ENCODE peak calls at places on chromosomes 12 and 14, in six cellular contexts. S, K, Z, Y, R and M are unnamed samples.

GRCh38 chr12:1630081-1630826 is 1.2 kb downstream of the WNT5B start:
- DNase-seq in Y (peak; percentile 31), R (peak; percentile 29), Z (peak; percentile 68), K (peak; percentile 87), S (no peak), M (no peak)

GRCh38 chr12:118526255-118527095 is 150.1 kb downstream of the SUDS3 start:
- DNase-seq in Y (no peak), K (no peak), R (no peak), S (no peak), Z (no peak), M (no peak)

GRCh38 chr14:22822619-22823551 is 6.8 kb upstream of the MRPL52 start:
- DNase-seq in R (peak; percentile 91), Y (peak; percentile 91), S (peak; percentile 86), K (peak; percentile 77), Z (peak; percentile 85), M (no peak)

GRCh38 chr12:72110814-72111615 is 161.2 kb upstream of the TRHDE start:
- DNase-seq in Y (no peak), Z (no peak), S (no peak), R (no peak), K (no peak), M (no peak)

GRCh38 chr12:47458273-47458672 is 247.6 kb downstream of the RPAP3 start:
- DNase-seq in Y (no peak), Z (no peak), K (no peak), S (no peak), R (no peak), M (no peak)

GRCh38 chr12:123278150-123278627 is 6.5 kb upstream of the CDK2AP1 start:
- DNase-seq in Y (no peak), Z (no peak), K (no peak), S (no peak), R (no peak), M (no peak)

GRCh38 chr12:90067791-90068190 is 359.2 kb upstream of the ATP2B1 start:
- DNase-seq in S (no peak), K (no peak), Z (no peak), Y (no peak), R (no peak), M (no peak)

GRCh38 chr12:104355630-104356029 is 52.1 kb downstream of the EID3 start:
- DNase-seq in Z (no peak), R (no peak), Y (no peak), S (no peak), K (no peak), M (no peak)

GRCh38 chr12:128784030-128784770 is 39.6 kb downstream of the SLC15A4 start:
- DNase-seq in S (peak; percentile 27), Z (no peak), K (no peak), R (no peak), Y (peak; percentile 29), M (no peak)

DNA sequence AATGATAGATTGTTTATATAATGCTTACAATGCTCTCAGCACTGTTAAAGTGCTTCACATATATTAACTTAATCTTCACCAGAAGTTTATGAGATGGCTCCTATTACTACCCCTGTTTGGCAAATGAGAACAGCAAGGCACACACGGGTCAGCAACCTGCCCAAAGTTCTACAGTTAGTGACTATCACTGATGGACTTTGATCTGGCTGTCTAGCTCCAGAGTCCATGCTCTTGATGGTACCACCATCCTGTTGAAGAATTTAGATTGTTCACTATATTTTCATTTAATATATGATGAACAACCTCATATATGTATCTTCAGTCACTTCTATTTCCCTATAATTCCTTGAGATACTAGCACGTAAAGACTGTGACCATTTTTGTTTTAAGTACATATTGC is 10.6 kb downstream of the GLIPR1 start:
- DNase-seq in R (no peak), Y (no peak), K (no peak), S (no peak), Z (no peak), M (no peak)
- H3K9me3 ChIP-seq in R (no peaks in the 10 kb centered on the region), Y (no peaks in the 10 kb centered on the region), K (no peaks in the 10 kb centered on the region), S (no peaks in the 10 kb centered on the region), Z (no peaks in the 10 kb centered on the region), M (no peaks in the 10 kb centered on the region)

GRCh38 chr14:20262642-20263128 is 23.6 kb downstream of the OR11H4 start:
- DNase-seq in Y (no peak), Z (no peak), R (peak; percentile 33), S (peak; percentile 46), K (no peak), M (no peak)
- H3K27ac ChIP-seq in Y (no peak overlapping the region), Z (no peak overlapping the region), R (no peak overlapping the region), S (no peak overlapping the region), K (no peak overlapping the region), M (no peak overlapping the region)

DNA sequence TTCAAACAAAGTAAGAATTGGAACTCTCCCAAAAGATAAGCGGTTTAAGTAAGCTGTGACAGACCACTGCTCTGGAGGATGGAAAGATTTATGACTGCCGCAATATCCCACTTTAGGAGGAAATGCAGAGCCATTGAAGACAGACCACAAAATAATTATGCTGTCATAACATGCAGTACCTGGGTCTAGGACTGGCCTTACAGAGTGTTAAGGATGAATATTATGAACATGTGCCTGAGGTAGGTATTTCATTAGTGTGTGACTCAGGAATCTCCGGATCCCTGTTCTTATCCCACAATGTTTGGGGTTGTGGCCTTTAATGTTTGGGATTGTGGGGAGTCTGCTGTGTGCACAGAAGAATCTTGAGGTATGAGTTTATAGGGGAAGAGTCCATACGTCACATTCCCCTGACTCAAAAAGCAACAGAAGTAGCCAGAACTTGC is 114.9 kb downstream of the SAMD4A start:
- DNase-seq in K (no peak), S (peak; percentile 93), R (no peak), Z (no peak), Y (no peak), M (no peak)
- H3K4me1 ChIP-seq in K (no peaks in the 10 kb centered on the region), S (peaks cover 40% of the 10 kb centered on the region), R (peaks cover 43% of the 10 kb centered on the region), Z (peaks cover 44% of the 10 kb centered on the region), Y (peaks cover 13% of the 10 kb centered on the region), M (peaks cover 52% of the 10 kb centered on the region)

GRCh38 chr12:101209319-101210302 is at the start of gene SLC5A8:
- DNase-seq in Y (no peak), R (no peak), K (peak; percentile 41), Z (no peak), S (no peak), M (no peak)

GRCh38 chr12:101200145-101200544 is 9.9 kb downstream of the SLC5A8 start:
- DNase-seq in R (no peak), S (no peak), Y (no peak), K (no peak), Z (no peak), M (no peak)

GRCh38 chr12:101200824-101201223 is 9.2 kb downstream of the SLC5A8 start:
- DNase-seq in Z (no peak), Y (no peak), S (no peak), R (no peak), K (no peak), M (no peak)

GRCh38 chr12:101207086-101207780 is 2.8 kb downstream of the SLC5A8 start:
- DNase-seq in Z (no peak), R (no peak), K (no peak), S (no peak), Y (no peak), M (no peak)

DNA sequence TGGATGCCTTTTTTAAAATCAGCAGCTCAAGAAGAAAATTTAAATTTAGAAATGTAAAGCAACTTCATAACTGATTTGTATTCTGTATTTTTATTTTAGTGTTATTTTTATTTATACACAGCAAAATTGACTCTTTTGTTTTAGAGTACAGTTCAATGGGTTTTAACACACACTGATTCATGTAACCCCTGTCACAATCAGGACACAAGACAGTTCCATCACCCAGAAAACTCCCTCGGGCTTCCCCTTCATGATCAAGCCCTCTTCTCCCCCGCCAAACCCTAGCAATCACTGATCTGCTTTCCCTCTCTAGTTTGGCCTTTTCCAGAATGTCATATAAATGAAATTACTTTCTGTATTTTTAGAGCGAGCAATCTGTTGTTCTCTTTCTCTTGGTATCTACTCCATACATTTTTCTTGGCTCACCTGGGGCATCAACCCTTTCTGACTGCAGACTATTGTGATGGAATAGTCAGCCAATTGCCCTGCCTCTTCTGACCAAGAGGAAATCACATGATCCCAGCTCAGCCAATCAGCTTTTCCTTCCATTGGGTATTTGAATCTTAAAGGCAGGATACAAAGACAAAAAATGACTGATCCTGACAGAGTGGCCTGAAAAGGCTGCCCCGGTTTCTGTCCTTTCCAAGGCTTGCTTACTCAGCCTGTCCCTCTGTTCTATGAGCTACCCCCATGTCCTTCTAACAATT is 5.3 kb downstream of the SLC5A8 start:
- DNase-seq in Z (no peak), R (no peak), S (no peak), Y (no peak), K (no peak), M (no peak)
- H3K9me3 ChIP-seq in Z (no peaks in the 10 kb centered on the region), R (no peaks in the 10 kb centered on the region), S (no peaks in the 10 kb centered on the region), Y (no peaks in the 10 kb centered on the region), K (no peaks in the 10 kb centered on the region), M (no peaks in the 10 kb centered on the region)

DNA sequence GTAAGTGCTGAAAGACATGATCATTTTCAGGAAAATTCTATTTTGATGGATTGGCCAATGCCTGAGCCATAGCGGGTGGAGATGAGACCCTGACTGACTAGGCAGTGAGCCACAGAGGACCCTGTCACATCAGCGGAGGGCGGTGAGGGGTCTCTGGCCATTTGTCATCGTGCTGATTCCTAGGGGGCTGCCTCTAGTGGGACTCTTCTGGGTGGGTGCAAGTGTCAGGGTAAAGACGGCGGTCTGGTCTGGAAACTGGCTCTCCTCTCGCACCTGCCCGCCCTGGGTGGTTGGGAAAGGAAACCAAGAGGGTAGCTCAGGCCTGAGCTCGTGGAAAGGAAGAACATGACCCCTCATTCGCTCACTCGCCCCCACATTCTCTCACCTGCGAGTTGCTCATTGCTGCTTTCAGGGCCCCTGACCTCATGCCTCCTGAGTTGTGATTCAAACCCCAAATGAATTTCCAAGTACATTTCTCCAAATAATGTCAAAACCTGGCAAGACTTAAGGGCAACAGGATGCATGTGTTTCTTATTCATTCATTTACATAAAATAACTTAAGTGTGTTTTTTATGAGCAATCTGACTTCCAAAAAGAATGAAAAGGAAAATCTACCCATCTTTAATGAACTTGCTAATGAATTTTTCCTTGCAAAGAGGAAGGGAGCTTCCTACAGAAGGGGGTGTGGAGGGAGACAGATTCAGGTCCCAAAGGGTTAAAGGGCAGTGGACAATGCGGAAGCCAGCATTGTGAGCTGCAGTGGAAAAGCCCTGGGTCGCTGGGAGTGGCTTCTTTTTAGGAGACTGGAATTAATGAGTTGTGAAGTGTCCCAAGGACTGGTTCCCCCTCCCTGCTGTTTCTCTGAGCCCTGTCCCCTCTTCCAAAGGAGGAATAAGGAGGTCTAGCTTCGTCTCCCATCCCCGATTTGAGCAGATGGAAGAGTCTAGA is 12.8 kb downstream of the MEG3 start:
- DNase-seq in Y (no peak), Z (no peak), K (peak; percentile 2), R (peak; percentile 18), S (peak; percentile 52), M (no peak)
- H3K27ac ChIP-seq in Y (peak overlapping the region; percentile 21), Z (no peak overlapping the region), K (no peak overlapping the region), R (no peak overlapping the region), S (no peak overlapping the region), M (no peak overlapping the region)

DNA sequence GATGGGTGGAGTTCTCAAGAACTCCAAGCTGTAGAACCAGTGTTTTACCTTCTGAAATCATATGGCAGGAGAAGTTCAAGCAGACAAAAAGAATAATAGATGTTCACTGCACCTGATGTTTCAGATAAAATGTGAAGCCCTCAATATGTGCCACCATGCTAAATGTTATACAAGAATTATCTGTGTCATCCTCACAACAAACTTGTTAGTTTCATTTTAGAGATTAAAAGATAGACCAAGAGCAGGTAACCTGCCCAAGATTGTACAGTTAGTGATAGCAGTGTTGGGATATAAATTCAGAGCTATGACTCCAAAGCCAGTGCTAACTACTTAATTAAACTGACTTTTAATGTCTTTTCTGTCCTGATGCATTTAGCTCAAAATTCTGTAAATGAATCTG is 44.7 kb downstream of the FRS2 start:
- DNase-seq in Z (no peak), S (no peak), Y (no peak), R (no peak), K (no peak), M (no peak)
- H3K4me1 ChIP-seq in Z (peaks cover 56% of the 10 kb centered on the region), S (peaks cover 14% of the 10 kb centered on the region), Y (no peaks in the 10 kb centered on the region), R (peaks cover 7% of the 10 kb centered on the region), K (peaks cover 27% of the 10 kb centered on the region), M (peaks cover 51% of the 10 kb centered on the region)

GRCh38 chr14:45649051-45649450 is 396.0 kb upstream of the MIS18BP1 start:
- DNase-seq in S (no peak), R (no peak), Y (no peak), K (no peak), Z (no peak), M (no peak)
- H3K9me3 ChIP-seq in S (peaks cover 2% of the 10 kb centered on the region), R (no peaks in the 10 kb centered on the region), Y (no peaks in the 10 kb centered on the region), K (no peaks in the 10 kb centered on the region), Z (no peaks in the 10 kb centered on the region), M (no peaks in the 10 kb centered on the region)